ENCODE peak calls at places on chromosomes 1 and 21, in six cellular contexts. Y is breast epithelium; M is CD8-positive, alpha-beta T cell; B is PC-9; O is MG63; F is tibial artery. H is an unnamed sample.

GRCh38 chr1:161200421-161200991 is 1.7 kb upstream of the ADAMTS4 start:
- DNase-seq in Y (no peak), M (no peak), B (no peak), O (peak; percentile 4), F (no peak), H (no peak)

GRCh38 chr1:40401427-40402201 is 28.1 kb downstream of the SMAP2 start:
- DNase-seq in Y (no peak), M (no peak), B (no peak), O (no peak), F (no peak), H (no peak)

GRCh38 chr21:34983680-34984086 is 65.4 kb downstream of the RUNX1 start:
- DNase-seq in Y (no peak), M (peak; percentile 37), B (no peak), O (peak; percentile 89), F (no peak), H (peak; percentile 57)

GRCh38 chr1:41435570-41436178 is 48.8 kb downstream of the EDN2 start:
- DNase-seq in Y (no peak), M (no peak), B (no peak), O (no peak), F (no peak), H (peak; percentile 94)

GRCh38 chr21:42520628-42521253 is 7.1 kb downstream of the SLC37A1 start:
- DNase-seq in Y (no peak), M (no peak), B (no peak), O (no peak), F (peak; percentile 40), H (no peak)

GRCh38 chr1:206905295-206906164 is 8.3 kb downstream of the IL24 start:
- DNase-seq in Y (no peak), M (peak; percentile 34), B (peak; percentile 83), O (peak; percentile 76), F (peak; percentile 25), H (peak; percentile 94)

GRCh38 chr1:209601809-209602657 is 18.5 kb downstream of the CAMK1G start:
- DNase-seq in Y (no peak), M (no peak), B (peak; percentile 41), O (peak; percentile 45), F (no peak), H (no peak)

GRCh38 chr1:167516404-167517388 is 1.6 kb downstream of the CD247 start:
- DNase-seq in Y (no peak), M (peak; percentile 72), B (no peak), O (no peak), F (no peak), H (no peak)

GRCh38 chr1:30083800-30084464 is 639.5 kb downstream of the MATN1 start:
- DNase-seq in Y (no peak), M (no peak), B (peak; percentile 59), O (peak; percentile 38), F (peak; percentile 77), H (peak; percentile 58)

GRCh38 chr1:26772687-26773086 is 15.1 kb upstream of the PIGV start:
- DNase-seq in Y (no peak), M (no peak), B (no peak), O (peak; percentile 85), F (no peak), H (peak; percentile 97)

GRCh38 chr1:201063190-201063544 is 39.7 kb upstream of the KIF21B start:
- DNase-seq in Y (no peak), M (no peak), B (no peak), O (no peak), F (no peak), H (no peak)

GRCh38 chr1:226414098-226414698 is 6.3 kb upstream of the PARP1 start:
- DNase-seq in Y (no peak), M (no peak), B (no peak), O (no peak), F (no peak), H (no peak)

GRCh38 chr1:224700915-224701531 is 84.9 kb downstream of the CNIH3 start:
- DNase-seq in Y (no peak), M (no peak), B (no peak), O (peak; percentile 12), F (no peak), H (peak; percentile 72)

GRCh38 chr1:61337981-61338848 is 255.9 kb downstream of the NFIA start:
- DNase-seq in Y (peak; percentile 74), M (no peak), B (peak; percentile 92), O (peak; percentile 74), F (peak; percentile 91), H (peak; percentile 91)

GRCh38 chr1:85612704-85613361 is 32.3 kb downstream of the CCN1 start:
- DNase-seq in Y (no peak), M (no peak), B (peak; percentile 98), O (peak; percentile 71), F (no peak), H (peak; percentile 83)

GRCh38 chr1:109161836-109162606 is 48.1 kb downstream of the ELAPOR1 start:
- DNase-seq in Y (no peak), M (no peak), B (peak; percentile 89), O (peak; percentile 43), F (peak; percentile 72), H (peak; percentile 35)

GRCh38 chr1:930633-931138 is 7.0 kb downstream of the SAMD11 start:
- DNase-seq in Y (no peak), M (no peak), B (no peak), O (no peak), F (no peak), H (no peak)
- H3K27me3 ChIP-seq in Y (peaks cover 6% of the 10 kb centered on the region), M (peaks cover 5% of the 10 kb centered on the region), B (peaks cover 32% of the 10 kb centered on the region), O (no peaks in the 10 kb centered on the region), F (no peaks in the 10 kb centered on the region), H (no peaks in the 10 kb centered on the region)

GRCh38 chr1:69244211-69244610 is 323.5 kb upstream of the LRRC7 start:
- DNase-seq in Y (no peak), M (no peak), B (no peak), O (no peak), F (no peak), H (no peak)
- H3K27me3 ChIP-seq in Y (no peaks in the 10 kb centered on the region), M (no peaks in the 10 kb centered on the region), B (no peaks in the 10 kb centered on the region), O (no peaks in the 10 kb centered on the region), F (no peaks in the 10 kb centered on the region), H (no peaks in the 10 kb centered on the region)

GRCh38 chr1:90840323-90840722 is 123.2 kb upstream of the BARHL2 start:
- DNase-seq in Y (no peak), M (no peak), B (no peak), O (no peak), F (no peak), H (no peak)
- H3K27me3 ChIP-seq in Y (no peaks in the 10 kb centered on the region), M (peaks cover 40% of the 10 kb centered on the region), B (no peaks in the 10 kb centered on the region), O (no peaks in the 10 kb centered on the region), F (no peaks in the 10 kb centered on the region), H (no peaks in the 10 kb centered on the region)

DNA sequence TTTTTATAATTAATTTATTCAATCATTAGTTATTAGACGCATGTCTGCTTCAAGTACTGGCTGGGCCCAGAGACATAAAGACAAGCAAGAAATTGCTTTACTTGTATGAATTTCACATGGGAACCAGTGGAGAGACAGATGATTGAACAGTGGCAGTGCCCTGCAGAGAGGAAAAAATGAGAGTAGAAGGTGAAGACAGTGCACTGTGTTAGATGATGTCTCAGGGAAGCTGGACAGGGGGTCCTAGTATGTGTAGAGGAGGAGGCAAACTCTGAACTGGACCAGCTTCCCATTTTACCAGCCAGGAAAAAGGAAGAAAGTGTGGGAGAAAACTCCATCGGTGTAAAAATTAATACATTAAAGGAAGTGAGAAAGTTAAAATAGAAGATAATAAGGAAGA is 126.0 kb downstream of the BACH1 start:
- DNase-seq in Y (no peak), M (no peak), B (no peak), O (no peak), F (no peak), H (no peak)
- H3K27me3 ChIP-seq in Y (no peaks in the 10 kb centered on the region), M (no peaks in the 10 kb centered on the region), B (no peaks in the 10 kb centered on the region), O (no peaks in the 10 kb centered on the region), F (no peaks in the 10 kb centered on the region), H (no peaks in the 10 kb centered on the region)

H was measured in SJSA1.